ENCODE peak calls at places on chromosomes 12 and 14, in five cellular contexts. C is neuronal stem cell, G is IMR-90, K is mesenchymal stem cell, S is H1. Q is an unnamed sample.

GRCh38 chr14:23345987-23346692 is 6.5 kb downstream of the SLC22A17 start:
- DNase-seq in C (no peak), G (no peak), K (no peak), S (no peak), Q (peak)

GRCh38 chr12:86621957-86622356 is 365.8 kb upstream of the MGAT4C start:
- DNase-seq in C (no peak), G (no peak), K (no peak), S (no peak), Q (no peak)

GRCh38 chr14:89869606-89870005 is 84.9 kb downstream of the EFCAB11 start:
- DNase-seq in C (no peak), G (no peak), K (no peak), S (no peak), Q (no peak)

GRCh38 chr12:95408201-95408600 is 65.8 kb upstream of the METAP2 start:
- DNase-seq in C (no peak), G (no peak), K (no peak), S (no peak), Q (no peak)

GRCh38 chr12:85855305-85855704 is 18.8 kb upstream of the NTS start:
- DNase-seq in C (no peak), G (no peak), K (no peak), S (no peak), Q (no peak)

GRCh38 chr14:21454843-21455550 is 926 bp downstream of the CHD8 start:
- DNase-seq in C (no peak), G (peak), K (peak), S (no peak), Q (no peak)

GRCh38 chr14:105889666-105890473 is 363.5 kb downstream of the TMEM121 start:
- DNase-seq in C (no peak), G (no peak), K (no peak), S (no peak), Q (no peak)

GRCh38 chr12:63325757-63326156 is 174.8 kb upstream of the AVPR1A start:
- DNase-seq in C (no peak), G (no peak), K (no peak), S (no peak), Q (no peak)

GRCh38 chr12:49599961-49600360 is 5.5 kb downstream of the FAM186B start:
- DNase-seq in C (no peak), G (no peak), K (no peak), S (no peak), Q (no peak)

GRCh38 chr14:52783211-52783610 is 8.2 kb downstream of the GNPNAT1 start:
- DNase-seq in C (no peak), G (no peak), K (no peak), S (no peak), Q (no peak)

GRCh38 chr12:46887870-46888269 is 62.1 kb upstream of the SLC38A4 start:
- DNase-seq in C (no peak), G (no peak), K (no peak), S (no peak), Q (no peak)

GRCh38 chr14:93142854-93143652 is 27.3 kb upstream of the ITPK1 start:
- DNase-seq in C (no peak), G (no peak), K (no peak), S (no peak), Q (no peak)

GRCh38 chr14:99137913-99138571 is 134.0 kb downstream of the BCL11B start:
- DNase-seq in C (no peak), G (no peak), K (no peak), S (no peak), Q (peak)

GRCh38 chr12:11559941-11560340 is 89.5 kb upstream of the ETV6 start:
- DNase-seq in C (no peak), G (no peak), K (no peak), S (no peak), Q (no peak)

GRCh38 chr12:53214687-53215455 is 7.8 kb upstream of the ITGB7 start:
- DNase-seq in C (no peak), G (no peak), K (no peak), S (no peak), Q (peak)

GRCh38 chr12:132384916-132385315 is 55.5 kb upstream of the GALNT9 start:
- DNase-seq in C (no peak), G (no peak), K (no peak), S (no peak), Q (no peak)

GRCh38 chr14:104425171-104425681 is 154.3 kb upstream of the C14orf180 start:
- DNase-seq in C (no peak), G (no peak), K (no peak), S (no peak), Q (no peak)

GRCh38 chr12:62332598-62332997 is 72.4 kb downstream of the USP15 start:
- DNase-seq in C (no peak), G (peak), K (peak), S (no peak), Q (no peak)

GRCh38 chr14:96256420-96256819 is 410 bp downstream of the BDKRB1 start:
- DNase-seq in C (no peak), G (peak), K (no peak), S (no peak), Q (no peak)

GRCh38 chr12:67545298-67545697 is 103.2 kb upstream of the DYRK2 start:
- DNase-seq in C (no peak), G (no peak), K (no peak), S (no peak), Q (no peak)

GRCh38 chr14:45198551-45198950 is 54.5 kb downstream of the MIS18BP1 start:
- DNase-seq in C (no peak), G (peak), K (no peak), S (no peak), Q (no peak)

GRCh38 chr12:109378579-109378978 is 30.9 kb downstream of the MYO1H start:
- DNase-seq in C (no peak), G (no peak), K (no peak), S (no peak), Q (no peak)

GRCh38 chr12:54125950-54126695 is 62.7 kb downstream of the SMUG1 start:
- DNase-seq in C (no peak), G (no peak), K (no peak), S (no peak), Q (no peak)

GRCh38 chr14:104770851-104771272 is 17.9 kb downstream of the SIVA1 start:
- DNase-seq in C (no peak), G (no peak), K (peak), S (no peak), Q (no peak)

GRCh38 chr14:22886500-22887259 is 3.7 kb downstream of the REM2 start:
- DNase-seq in C (peak), G (peak), K (peak), S (no peak), Q (peak)

GRCh38 chr12:25503666-25504065 is 49.4 kb downstream of the LMNTD1 start:
- DNase-seq in C (no peak), G (no peak), K (no peak), S (no peak), Q (no peak)

GRCh38 chr14:72610831-72611200 is 283.1 kb downstream of the DPF3 start:
- DNase-seq in C (no peak), G (no peak), K (no peak), S (no peak), Q (peak)

GRCh38 chr12:57428965-57429364 is 1.9 kb downstream of the R3HDM2 start:
- DNase-seq in C (no peak), G (no peak), K (no peak), S (no peak), Q (no peak)

GRCh38 chr14:71395151-71395604 is 487.9 kb downstream of the PCNX1 start:
- DNase-seq in C (no peak), G (no peak), K (no peak), S (no peak), Q (no peak)

GRCh38 chr12:16165506-16165905 is 112.0 kb downstream of the SLC15A5 start:
- DNase-seq in C (peak), G (peak), K (peak), S (peak), Q (peak)

GRCh38 chr12:92987846-92988621 is 58.9 kb upstream of the EEA1 start:
- DNase-seq in C (no peak), G (no peak), K (no peak), S (no peak), Q (peak)

GRCh38 chr14:98623806-98624430 is 648.1 kb downstream of the BCL11B start:
- DNase-seq in C (no peak), G (no peak), K (no peak), S (no peak), Q (no peak)

GRCh38 chr12:112097641-112098040 is 10.9 kb downstream of the NAA25 start:
- DNase-seq in C (no peak), G (no peak), K (no peak), S (no peak), Q (no peak)

DNA sequence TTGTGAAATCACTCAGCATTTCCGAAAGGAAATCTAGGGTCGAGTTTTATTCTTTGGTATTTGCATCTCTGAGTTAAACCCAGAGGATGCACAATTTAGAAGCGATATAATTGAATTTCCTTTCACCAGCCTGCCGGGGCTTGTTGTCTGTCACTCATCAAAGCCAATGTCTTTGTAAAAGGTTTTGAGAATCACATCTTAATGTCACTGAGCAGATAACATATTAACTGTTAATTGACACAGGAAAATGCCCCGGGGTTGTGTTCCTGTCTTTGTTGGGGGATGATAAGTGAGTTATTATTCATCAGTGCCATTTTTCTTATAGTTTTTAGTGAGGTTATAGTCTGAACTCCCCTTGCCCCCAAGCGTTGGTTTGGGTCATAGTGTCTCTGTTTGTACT is 73.4 kb downstream of the DUSP6 start:
- DNase-seq in C (no peak), G (no peak), K (no peak), S (no peak), Q (no peak)
- H2BK15ac ChIP-seq in C (no peak), G (no peak), K (no peak), S (no peak), Q (no peak)

DNA sequence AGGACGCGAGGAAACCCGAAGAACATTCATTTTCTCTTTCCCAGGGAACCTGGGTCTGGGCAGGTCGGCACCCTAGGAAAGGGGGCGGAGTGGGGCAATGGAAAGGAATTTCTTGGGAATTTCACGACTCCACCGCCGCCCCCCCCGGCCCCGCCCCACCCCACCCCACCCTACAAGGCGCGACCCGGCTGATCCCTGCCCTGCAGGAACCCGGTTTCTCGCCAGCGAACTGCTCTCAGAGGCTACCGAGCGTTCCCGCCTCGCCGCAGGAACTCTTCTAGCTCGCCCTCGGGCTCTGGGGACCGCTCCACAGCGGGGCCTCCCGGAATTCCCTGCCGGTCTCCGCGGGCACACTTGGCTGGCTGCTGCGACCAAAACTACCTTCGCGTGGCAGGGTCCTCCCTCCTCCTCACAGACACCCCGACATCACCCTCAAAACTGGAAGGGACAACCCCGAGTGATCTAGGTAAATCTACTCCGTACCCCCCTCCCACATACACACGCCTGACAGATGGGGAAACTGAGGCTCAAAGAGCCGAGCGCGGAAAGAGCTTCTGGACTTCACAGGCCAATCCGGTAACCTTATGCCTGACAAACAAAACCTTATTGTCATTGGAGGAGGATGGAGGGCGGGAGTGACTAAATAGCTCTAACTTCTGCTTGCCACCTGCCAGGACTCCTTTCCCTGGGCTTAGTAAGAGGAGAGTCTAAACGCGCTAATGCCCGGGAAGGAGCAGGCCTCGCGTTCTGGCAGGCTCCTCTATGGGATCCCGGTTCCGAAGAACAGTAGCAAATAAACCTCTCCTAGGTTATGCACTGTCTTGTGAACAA is 835 bp upstream of the ACTN1 start:
- DNase-seq in C (peak), G (peak), K (peak), S (no peak), Q (peak)
- H3K14ac ChIP-seq in C (no peak), G (peak), K (no peak), S (no peak), Q (peak)

GRCh38 chr12:12784116-12784515 is 1.3 kb upstream of the APOLD1 start:
- DNase-seq in C (no peak), G (no peak), K (no peak), S (no peak), Q (no peak)
- H2BK15ac ChIP-seq in C (no peak), G (no peak), K (no peak), S (no peak), Q (no peak)

DNA sequence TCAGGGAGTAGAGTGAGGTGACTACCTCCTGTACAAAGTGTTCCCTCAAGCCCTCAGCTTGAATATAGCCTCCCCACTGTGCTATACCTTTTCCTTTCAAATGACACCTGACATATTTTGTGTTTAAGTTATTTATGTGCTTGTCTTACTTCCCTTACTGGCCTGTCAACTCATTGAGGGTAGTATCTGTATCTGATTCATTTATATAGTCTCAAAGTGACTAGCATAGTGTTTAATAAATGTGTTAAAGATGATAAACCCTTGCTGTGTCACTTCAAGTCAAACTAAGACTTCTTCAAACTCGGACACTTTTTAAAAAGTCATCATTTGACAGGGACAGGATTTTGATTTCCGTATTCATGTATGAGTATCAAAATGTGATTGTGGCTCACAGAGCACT is 52.1 kb downstream of the APAF1 start:
- DNase-seq in C (no peak), G (no peak), K (no peak), S (no peak), Q (no peak)
- H3K14ac ChIP-seq in C (no peak), G (no peak), K (no peak), S (no peak), Q (no peak)

GRCh38 chr12:89276860-89277259 is 75.4 kb downstream of the DUSP6 start:
- DNase-seq in C (no peak), G (no peak), K (no peak), S (no peak), Q (no peak)

GRCh38 chr12:89279499-89279898 is 72.8 kb downstream of the DUSP6 start:
- DNase-seq in C (no peak), G (no peak), K (no peak), S (no peak), Q (no peak)

GRCh38 chr12:89278169-89278568 is 74.1 kb downstream of the DUSP6 start:
- DNase-seq in C (no peak), G (no peak), K (no peak), S (no peak), Q (no peak)

GRCh38 chr12:89281534-89281857 is 70.8 kb downstream of the DUSP6 start:
- DNase-seq in C (no peak), G (no peak), K (no peak), S (no peak), Q (no peak)

GRCh38 chr12:89280833-89281533 is 71.3 kb downstream of the DUSP6 start:
- DNase-seq in C (no peak), G (peak), K (peak), S (no peak), Q (no peak)
- H2BK15ac ChIP-seq in C (no peak), G (peak), K (peak), S (no peak), Q (no peak)

GRCh38 chr14:50061664-50062437 is 54.5 kb downstream of the VCPKMT start:
- DNase-seq in C (no peak), G (peak), K (peak), S (no peak), Q (no peak)

GRCh38 chr14:50063876-50064420 is 52.4 kb downstream of the VCPKMT start:
- DNase-seq in C (no peak), G (no peak), K (no peak), S (no peak), Q (no peak)

GRCh38 chr14:50062438-50063039 is 53.8 kb downstream of the VCPKMT start:
- DNase-seq in C (no peak), G (peak), K (peak), S (no peak), Q (no peak)

GRCh38 chr14:50059773-50060629 is 56.4 kb downstream of the VCPKMT start:
- DNase-seq in C (no peak), G (no peak), K (no peak), S (no peak), Q (no peak)

GRCh38 chr14:50060871-50061663 is 55.3 kb downstream of the VCPKMT start:
- DNase-seq in C (no peak), G (peak), K (peak), S (no peak), Q (no peak)
- H3K14ac ChIP-seq in C (peak), G (peak), K (no peak), S (no peak), Q (peak)

GRCh38 chr12:89234324-89235114 is 117.8 kb downstream of the DUSP6 start:
- DNase-seq in C (no peak), G (no peak), K (no peak), S (no peak), Q (no peak)

GRCh38 chr12:89236748-89237428 is 115.4 kb downstream of the DUSP6 start:
- DNase-seq in C (no peak), G (peak), K (peak), S (no peak), Q (no peak)

GRCh38 chr12:89237763-89238162 is 114.5 kb downstream of the DUSP6 start:
- DNase-seq in C (no peak), G (no peak), K (no peak), S (no peak), Q (no peak)

GRCh38 chr12:89236237-89236636 is 116.1 kb downstream of the DUSP6 start:
- DNase-seq in C (no peak), G (peak), K (peak), S (no peak), Q (no peak)

DNA sequence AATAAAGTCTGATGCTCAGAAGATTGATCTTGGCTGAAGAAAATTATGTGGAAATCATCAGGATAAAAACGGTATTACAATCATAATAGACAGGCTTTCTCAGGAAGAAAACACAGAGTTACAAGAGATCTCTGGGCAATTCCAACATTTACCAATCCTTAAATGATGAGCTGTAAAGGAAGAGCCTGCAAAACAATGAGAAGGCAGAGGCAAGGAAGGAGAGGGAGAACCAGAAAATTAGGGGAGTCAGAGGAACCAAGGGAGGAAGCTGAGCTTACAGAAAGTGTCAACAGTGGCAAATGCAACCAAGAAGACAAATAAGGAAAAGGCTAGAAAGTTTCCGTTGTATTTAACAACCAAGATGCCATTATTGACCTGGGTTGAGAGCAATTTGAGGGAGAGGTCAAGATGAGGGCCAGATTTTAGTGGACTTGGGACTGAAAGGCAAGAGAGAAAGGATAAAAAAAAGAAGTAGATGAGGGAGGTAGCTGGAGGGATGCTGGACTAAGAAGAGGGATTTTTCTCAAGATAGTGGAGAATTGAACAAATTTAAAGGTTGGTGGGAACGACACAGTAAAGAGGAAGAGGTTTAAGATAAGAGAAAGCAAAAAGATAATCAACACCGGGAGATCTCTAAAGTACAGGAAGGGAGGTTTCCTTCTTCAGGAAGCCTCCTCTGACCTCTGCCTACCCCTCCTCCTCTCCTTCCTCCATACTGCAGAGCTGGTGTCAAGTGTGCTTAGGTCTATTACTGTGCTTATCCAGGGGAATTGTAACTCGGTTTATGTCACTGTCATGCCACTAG is 116.9 kb downstream of the DUSP6 start:
- DNase-seq in C (no peak), G (no peak), K (peak), S (no peak), Q (no peak)
- H2BK15ac ChIP-seq in C (no peak), G (peak), K (no peak), S (no peak), Q (no peak)

DNA sequence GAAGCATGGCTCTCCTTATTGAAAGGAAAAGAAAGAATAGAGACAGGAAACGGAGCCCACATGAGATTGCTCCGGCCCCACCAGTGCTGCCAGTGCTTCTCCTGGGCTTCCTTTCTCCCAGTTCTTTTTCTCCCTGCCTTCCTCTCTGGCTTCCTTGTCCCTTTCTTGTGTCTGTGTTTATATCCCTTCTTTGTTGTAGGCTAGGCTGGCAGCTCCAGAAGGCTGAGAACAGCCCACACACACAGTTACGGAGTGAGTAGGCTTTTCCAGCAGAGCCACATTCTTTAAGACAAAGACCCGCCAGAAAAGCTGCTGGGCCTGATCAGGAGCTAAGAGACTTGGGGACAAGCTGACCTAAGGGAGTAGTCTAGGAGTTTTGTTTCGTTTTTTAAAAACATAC is 13.0 kb downstream of the CIPC start:
- DNase-seq in C (peak), G (no peak), K (no peak), S (peak), Q (peak)
- H3K14ac ChIP-seq in C (no peak), G (no peak), K (no peak), S (no peak), Q (no peak)

DNA sequence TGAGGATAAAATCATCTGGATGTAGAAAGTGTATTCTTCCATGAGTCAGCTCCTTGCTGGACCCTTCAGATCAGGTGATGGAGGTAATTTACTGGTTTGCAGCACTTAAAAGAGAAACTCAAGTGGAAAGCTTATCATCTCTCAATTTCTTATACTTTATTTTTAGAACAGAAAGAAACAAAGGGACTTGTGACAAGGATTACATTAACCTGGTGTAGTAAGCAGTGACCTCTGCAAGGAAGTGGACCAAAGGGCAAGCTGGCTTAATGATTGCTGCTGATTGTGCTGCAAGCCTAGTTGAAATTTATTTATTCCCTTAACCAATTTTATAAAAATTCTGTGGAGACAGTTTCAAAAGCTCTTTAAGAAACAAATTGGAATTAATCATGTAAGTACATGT is 405.0 kb downstream of the TRHDE start:
- DNase-seq in C (no peak), G (no peak), K (peak), S (no peak), Q (no peak)
- H2BK15ac ChIP-seq in C (no peak), G (no peak), K (no peak), S (no peak), Q (no peak)

Q was measured in H9.